ENCODE peak calls at places on chromosomes 4 and X, in five cellular contexts. B, C, M, Q and A are unnamed samples.

GRCh38 chr4:5478697-5479096 is 229.7 kb downstream of the EVC2 start:
- DNase-seq in B (no peak), M (no peak), C (no peak), Q (no peak), A (no peak)

GRCh38 chr4:83876047-83876446 is 340.1 kb downstream of the GPAT3 start:
- DNase-seq in C (no peak), Q (no peak), B (no peak), M (no peak), A (no peak)

GRCh38 chr4:48074657-48075056 is 58.1 kb downstream of the NIPAL1 start:
- DNase-seq in M (no peak), Q (no peak), B (no peak), C (no peak), A (no peak)

GRCh38 chr4:48025005-48025404 is 8.4 kb downstream of the NIPAL1 start:
- DNase-seq in B (no peak), Q (no peak), M (no peak), C (no peak), A (no peak)

GRCh38 chr4:132614682-132615081 is 534.4 kb upstream of the PCDH10 start:
- DNase-seq in Q (no peak), M (no peak), C (no peak), B (no peak), A (no peak)

GRCh38 chr4:121696140-121696640 is 590 bp downstream of the ANXA5 start:
- DNase-seq in M (peak; percentile 73), B (peak; percentile 76), C (peak; percentile 87), Q (no peak), A (peak; percentile 95)

GRCh38 chrX:31871989-31872388 is 800.1 kb upstream of the FTHL17 start:
- DNase-seq in M (no peak), Q (no peak), B (no peak), C (no peak), A (no peak)

GRCh38 chr4:14877246-14878220 is 124.7 kb upstream of the CPEB2 start:
- DNase-seq in C (peak; percentile 23), M (peak; percentile 56), B (no peak), Q (no peak), A (no peak)

GRCh38 chr4:24840362-24840761 is 45.0 kb downstream of the SOD3 start:
- DNase-seq in M (no peak), Q (no peak), C (no peak), B (no peak), A (no peak)

GRCh38 chr4:26334366-26334765 is 13.6 kb downstream of the RBPJ start:
- DNase-seq in B (no peak), M (no peak), Q (no peak), C (no peak), A (no peak)

GRCh38 chr4:78827191-78827590 is 51.0 kb downstream of the BMP2K start:
- DNase-seq in M (no peak), C (no peak), B (no peak), Q (no peak), A (no peak)

GRCh38 chr4:82900016-82900334 is 560 bp upstream of the THAP9 start:
- DNase-seq in Q (no peak), M (no peak), B (no peak), C (no peak), A (no peak)

GRCh38 chrX:130120746-130121504 is 10.6 kb upstream of the ELF4 start:
- DNase-seq in Q (no peak), B (peak; percentile 74), M (peak; percentile 72), C (peak; percentile 83), A (peak; percentile 89)

GRCh38 chr4:25221377-25221776 is 12.5 kb upstream of the PI4K2B start:
- DNase-seq in Q (no peak), B (no peak), M (no peak), C (no peak), A (no peak)

GRCh38 chr4:185879666-185880312 is 67.8 kb upstream of the SORBS2 start:
- DNase-seq in Q (no peak), B (no peak), M (no peak), C (no peak), A (no peak)

GRCh38 chr4:29046166-29046565 is 1674.0 kb upstream of the PCDH7 start:
- DNase-seq in Q (no peak), C (no peak), B (no peak), M (no peak), A (no peak)

GRCh38 chr4:140642674-140643437 is 74.1 kb upstream of the UCP1 start:
- DNase-seq in B (no peak), M (no peak), C (no peak), Q (no peak), A (no peak)

GRCh38 chrX:133660356-133660755 is 245.1 kb upstream of the GPC4 start:
- DNase-seq in C (no peak), B (no peak), M (no peak), Q (no peak), A (no peak)

GRCh38 chrX:143437439-143437838 is 79.8 kb downstream of the SPANXN3 start:
- DNase-seq in C (no peak), M (no peak), B (no peak), Q (no peak), A (no peak)

GRCh38 chr4:79331126-79331876 is 5.4 kb upstream of the NAA11 start:
- DNase-seq in M (no peak), C (no peak), B (no peak), Q (no peak), A (no peak)

GRCh38 chrX:43881410-43882293 is 598 bp downstream of the MAOB start:
- DNase-seq in B (peak; percentile 10), C (peak; percentile 37), Q (no peak), M (no peak), A (no peak)

GRCh38 chr4:146243141-146243882 is 29.0 kb downstream of the REELD1 start:
- DNase-seq in Q (no peak), M (no peak), C (no peak), B (no peak), A (no peak)

GRCh38 chr4:3825530-3825929 is 59.3 kb downstream of the ADRA2C start:
- DNase-seq in B (no peak), Q (no peak), M (no peak), C (no peak), A (no peak)

GRCh38 chr4:3828546-3828945 is 62.4 kb downstream of the ADRA2C start:
- DNase-seq in Q (no peak), M (no peak), C (no peak), B (no peak), A (peak; percentile 24)

GRCh38 chr4:3827616-3828492 is 61.7 kb downstream of the ADRA2C start:
- DNase-seq in C (peak; percentile 66), B (peak; percentile 78), Q (no peak), M (peak; percentile 95), A (peak; percentile 88)

GRCh38 chr4:3824521-3825270 is 58.5 kb downstream of the ADRA2C start:
- DNase-seq in B (no peak), C (no peak), Q (no peak), M (no peak), A (no peak)

DNA sequence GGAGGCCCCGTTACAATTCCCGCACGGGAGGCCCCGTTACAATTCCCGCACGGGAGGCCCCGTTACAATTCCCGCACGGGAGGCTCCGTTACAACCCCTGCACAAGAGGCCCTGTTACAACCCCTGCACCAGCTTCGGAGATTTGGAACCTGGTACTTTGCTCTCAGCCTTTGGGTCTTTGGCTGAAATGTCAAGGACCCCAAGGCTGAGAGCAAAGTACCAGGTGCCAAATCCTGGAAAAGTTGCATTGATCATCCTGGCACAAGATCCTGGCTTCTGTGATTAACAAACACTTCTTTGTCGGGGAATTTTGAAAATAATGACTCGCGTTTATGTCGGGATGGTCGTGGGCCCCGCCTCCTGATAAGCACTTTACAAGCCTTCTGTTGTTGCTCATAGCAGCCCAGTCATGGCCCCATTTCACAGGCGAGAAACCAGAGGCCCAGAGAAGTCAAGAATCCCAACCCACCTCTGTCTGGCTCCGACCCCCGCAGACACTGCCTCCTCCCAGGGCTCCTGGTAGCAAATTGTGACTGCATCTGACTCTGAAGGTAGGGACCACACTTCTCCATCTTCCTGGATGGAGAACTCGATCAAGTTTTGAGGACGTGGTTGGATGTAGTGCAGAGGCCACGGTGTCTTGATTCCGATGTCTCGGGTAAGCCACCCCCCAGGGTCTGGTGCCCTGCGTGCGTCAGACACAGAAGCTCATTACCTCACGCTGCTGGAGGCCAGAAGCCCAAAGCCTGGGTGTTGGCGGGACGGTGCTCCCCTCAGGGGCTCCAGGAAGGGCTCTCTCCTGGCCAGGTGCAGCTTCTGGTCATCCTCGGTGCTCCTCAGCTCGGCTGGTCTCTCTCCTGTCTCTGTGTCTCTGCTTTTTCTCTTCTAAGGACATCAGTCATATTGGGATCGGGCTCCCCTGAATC is 60.3 kb downstream of the ADRA2C start:
- DNase-seq in B (no peak), Q (no peak), C (no peak), M (no peak), A (no peak)
- H3K9me3 ChIP-seq in B (no peaks in the 10 kb centered on the region), Q (no peaks in the 10 kb centered on the region), C (no peaks in the 10 kb centered on the region), M (no peaks in the 10 kb centered on the region), A (no peaks in the 10 kb centered on the region)

DNA sequence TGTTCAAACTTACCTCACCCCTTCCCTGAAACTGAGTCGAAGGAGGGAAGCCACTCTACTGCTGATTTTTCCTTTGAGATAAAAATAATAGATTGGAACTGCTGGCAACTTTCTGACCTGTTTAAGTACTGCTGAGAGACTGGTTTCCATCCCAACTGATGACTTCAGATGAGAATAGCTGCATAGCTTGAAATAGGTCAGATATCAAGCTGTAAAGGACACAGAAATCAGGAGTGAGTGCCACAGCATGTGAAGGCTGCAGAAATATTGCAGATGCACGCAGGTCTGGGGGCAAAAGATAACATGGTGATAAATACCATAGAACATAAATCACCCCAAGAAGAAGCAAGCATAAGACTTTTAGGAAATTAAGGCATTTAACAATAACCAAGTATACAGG is 923.2 kb downstream of the SH3BGRL start:
- DNase-seq in Q (no peak), B (no peak), C (no peak), M (no peak), A (no peak)
- H3K27ac ChIP-seq in Q (no peak overlapping the region), B (no peak overlapping the region), C (no peak overlapping the region), M (no peak overlapping the region), A (no peak overlapping the region)

DNA sequence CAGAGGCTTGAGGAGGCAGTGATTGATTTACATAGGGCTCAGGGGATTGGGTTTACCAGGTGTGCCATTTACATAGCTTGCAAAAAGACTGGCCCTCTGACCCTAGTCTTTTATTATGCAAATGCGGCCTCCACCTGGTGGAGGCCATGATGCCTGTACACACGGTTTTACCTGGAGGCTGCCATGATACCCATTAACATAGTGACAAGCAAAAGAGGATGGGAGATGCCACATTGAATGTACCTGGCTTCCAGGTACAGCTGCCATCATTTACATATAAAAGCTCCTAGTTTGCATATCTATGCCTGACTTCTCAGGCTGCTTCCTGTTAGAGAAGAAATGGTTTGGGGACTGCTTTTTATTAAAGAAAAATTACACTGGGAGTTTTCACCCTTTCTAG is 72.0 kb downstream of the NEXMIF start:
- DNase-seq in B (no peak), M (no peak), C (no peak), Q (no peak), A (no peak)
- H3K9me3 ChIP-seq in B (no peaks in the 10 kb centered on the region), M (peaks cover 29% of the 10 kb centered on the region), C (peaks cover 64% of the 10 kb centered on the region), Q (peaks cover 36% of the 10 kb centered on the region), A (peaks cover 22% of the 10 kb centered on the region)

DNA sequence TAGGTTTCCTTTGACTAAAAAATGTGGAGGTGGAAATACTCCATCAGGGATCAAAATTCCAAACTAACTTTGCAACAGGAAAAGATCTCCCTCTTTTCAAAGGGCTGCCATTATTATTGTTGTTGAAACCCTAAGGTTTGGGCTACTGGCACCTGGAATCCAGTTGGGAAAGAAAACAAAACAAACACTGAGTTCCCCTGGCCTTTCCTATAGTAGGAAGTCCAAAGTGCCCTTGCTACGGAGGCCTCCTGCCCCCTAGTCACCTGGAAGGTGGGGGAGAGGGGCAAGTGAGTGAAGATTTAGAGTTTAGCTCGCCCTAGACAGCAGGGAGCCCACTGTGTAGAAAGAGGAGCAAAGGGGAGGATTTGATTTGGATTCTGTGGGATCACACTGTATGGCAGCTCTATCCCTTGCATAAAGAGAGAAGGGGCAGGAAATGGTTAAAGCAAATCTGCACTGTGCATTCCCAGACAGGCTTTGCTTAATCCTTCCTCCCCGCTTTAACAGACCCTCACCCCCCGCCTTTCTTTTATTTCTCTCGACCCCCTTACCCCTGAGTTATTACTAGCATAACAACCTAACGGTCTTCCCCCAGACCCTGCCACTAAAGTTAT is 659 bp upstream of the FAT4 start:
- DNase-seq in M (no peak), C (no peak), Q (no peak), B (no peak), A (no peak)
- H3K27ac ChIP-seq in M (peak overlapping the region; percentile 86), C (peak overlapping the region; percentile 93), Q (peak overlapping the region; percentile 89), B (peak overlapping the region; percentile 93), A (peak overlapping the region; percentile 43)